ENCODE peak calls at places on chromosomes 13 and 19, in six cellular contexts. One of them, this sample, is unnamed.

GRCh38 chr19:12126707-12127106 is 13.4 kb downstream of the ZNF20 start:
- DNase-seq in H9: no peak
- DNase-seq in MM.1S: peak
- DNase-seq in neuronal stem cell: no peak
- DNase-seq in mesendoderm: no peak
- DNase-seq in neural progenitor cell: peak
- DNase-seq in this sample: peak

GRCh38 chr13:84896128-84896527 is 903.1 kb downstream of the SLITRK6 start:
- DNase-seq in H9: no peak
- DNase-seq in MM.1S: peak
- DNase-seq in neuronal stem cell: peak
- DNase-seq in mesendoderm: peak
- DNase-seq in neural progenitor cell: peak
- DNase-seq in this sample: peak

GRCh38 chr13:32195713-32196112 is 119.5 kb downstream of the ZAR1L start:
- DNase-seq in H9: no peak
- DNase-seq in MM.1S: no peak
- DNase-seq in neuronal stem cell: no peak
- DNase-seq in mesendoderm: no peak
- DNase-seq in neural progenitor cell: no peak
- DNase-seq in this sample: no peak

GRCh38 chr13:26985285-26985878 is 186.2 kb downstream of the USP12 start:
- DNase-seq in H9: peak
- DNase-seq in MM.1S: peak
- DNase-seq in neuronal stem cell: peak
- DNase-seq in mesendoderm: peak
- DNase-seq in neural progenitor cell: peak
- DNase-seq in this sample: peak

GRCh38 chr19:18467978-18468377 is 30.0 kb upstream of the ISYNA1 start:
- DNase-seq in H9: no peak
- DNase-seq in MM.1S: no peak
- DNase-seq in neuronal stem cell: no peak
- DNase-seq in mesendoderm: no peak
- DNase-seq in neural progenitor cell: no peak
- DNase-seq in this sample: no peak

GRCh38 chr13:70893832-70894231 is 785.6 kb upstream of the KLHL1 start:
- DNase-seq in H9: peak
- DNase-seq in MM.1S: peak
- DNase-seq in neuronal stem cell: no peak
- DNase-seq in mesendoderm: no peak
- DNase-seq in neural progenitor cell: peak
- DNase-seq in this sample: no peak

GRCh38 chr13:50129923-50130685 is 114.9 kb downstream of the KCNRG start:
- DNase-seq in H9: peak
- DNase-seq in MM.1S: no peak
- DNase-seq in neuronal stem cell: peak
- DNase-seq in mesendoderm: peak
- DNase-seq in neural progenitor cell: peak
- DNase-seq in this sample: peak

GRCh38 chr13:100673831-100674362 is 698 bp downstream of the TMTC4 start:
- DNase-seq in H9: no peak
- DNase-seq in MM.1S: peak
- DNase-seq in neuronal stem cell: peak
- DNase-seq in mesendoderm: peak
- DNase-seq in neural progenitor cell: no peak
- DNase-seq in this sample: peak

GRCh38 chr13:87827479-87827878 is 156.3 kb downstream of the SLITRK5 start:
- DNase-seq in H9: no peak
- DNase-seq in MM.1S: no peak
- DNase-seq in neuronal stem cell: no peak
- DNase-seq in mesendoderm: no peak
- DNase-seq in neural progenitor cell: no peak
- DNase-seq in this sample: no peak

GRCh38 chr19:1355258-1355973 is 28.3 kb upstream of the NDUFS7 start:
- DNase-seq in H9: no peak
- DNase-seq in MM.1S: no peak
- DNase-seq in neuronal stem cell: no peak
- DNase-seq in mesendoderm: peak
- DNase-seq in neural progenitor cell: peak
- DNase-seq in this sample: peak

GRCh38 chr19:33248954-33249613 is 23.4 kb upstream of the SLC7A10 start:
- DNase-seq in H9: no peak
- DNase-seq in MM.1S: no peak
- DNase-seq in neuronal stem cell: no peak
- DNase-seq in mesendoderm: peak
- DNase-seq in neural progenitor cell: no peak
- DNase-seq in this sample: no peak

GRCh38 chr19:19562665-19563347 is 24.7 kb downstream of the CILP2 start:
- DNase-seq in H9: no peak
- DNase-seq in MM.1S: no peak
- DNase-seq in neuronal stem cell: no peak
- DNase-seq in mesendoderm: peak
- DNase-seq in neural progenitor cell: peak
- DNase-seq in this sample: no peak

GRCh38 chr19:31548941-31549340 is 199.7 kb upstream of the TSHZ3 start:
- DNase-seq in H9: peak
- DNase-seq in MM.1S: no peak
- DNase-seq in neuronal stem cell: no peak
- DNase-seq in mesendoderm: peak
- DNase-seq in neural progenitor cell: peak
- DNase-seq in this sample: no peak

GRCh38 chr19:869245-870177 is 10.0 kb downstream of the CFD start:
- DNase-seq in H9: no peak
- DNase-seq in MM.1S: no peak
- DNase-seq in neuronal stem cell: no peak
- DNase-seq in mesendoderm: peak
- DNase-seq in neural progenitor cell: no peak
- DNase-seq in this sample: peak

GRCh38 chr13:76993021-76993420 is 1.1 kb downstream of the CLN5 start:
- DNase-seq in H9: no peak
- DNase-seq in MM.1S: no peak
- DNase-seq in neuronal stem cell: no peak
- DNase-seq in mesendoderm: no peak
- DNase-seq in neural progenitor cell: no peak
- DNase-seq in this sample: no peak

GRCh38 chr19:1312732-1313694 is 27.3 kb downstream of the EFNA2 start:
- DNase-seq in H9: no peak
- DNase-seq in MM.1S: no peak
- DNase-seq in neuronal stem cell: no peak
- DNase-seq in mesendoderm: peak
- DNase-seq in neural progenitor cell: peak
- DNase-seq in this sample: peak

GRCh38 chr19:43544077-43544476 is 11.1 kb downstream of the ZNF575 start:
- DNase-seq in H9: no peak
- DNase-seq in MM.1S: no peak
- DNase-seq in neuronal stem cell: no peak
- DNase-seq in mesendoderm: no peak
- DNase-seq in neural progenitor cell: no peak
- DNase-seq in this sample: no peak

GRCh38 chr19:45800009-45800553 is 7.4 kb upstream of the DMWD start:
- DNase-seq in H9: no peak
- DNase-seq in MM.1S: no peak
- DNase-seq in neuronal stem cell: no peak
- DNase-seq in mesendoderm: peak
- DNase-seq in neural progenitor cell: no peak
- DNase-seq in this sample: no peak

GRCh38 chr19:40565355-40565754 is 11.3 kb upstream of the SHKBP1 start:
- DNase-seq in H9: no peak
- DNase-seq in MM.1S: no peak
- DNase-seq in neuronal stem cell: no peak
- DNase-seq in mesendoderm: no peak
- DNase-seq in neural progenitor cell: no peak
- DNase-seq in this sample: no peak

GRCh38 chr13:48489666-48490065 is 43.2 kb downstream of the RCBTB2 start:
- DNase-seq in H9: no peak
- DNase-seq in MM.1S: no peak
- DNase-seq in neuronal stem cell: no peak
- DNase-seq in mesendoderm: no peak
- DNase-seq in neural progenitor cell: no peak
- DNase-seq in this sample: no peak
- H3K27ac ChIP-seq in H9: no peak
- H3K27ac ChIP-seq in MM.1S: no peak
- H3K27ac ChIP-seq in neuronal stem cell: no peak
- H3K27ac ChIP-seq in mesendoderm: no peak
- H3K27ac ChIP-seq in neural progenitor cell: no peak
- H3K27ac ChIP-seq in this sample: no peak

GRCh38 chr19:7196721-7197168 is 97.5 kb downstream of the INSR start:
- DNase-seq in H9: no peak
- DNase-seq in MM.1S: no peak
- DNase-seq in neuronal stem cell: no peak
- DNase-seq in mesendoderm: no peak
- DNase-seq in neural progenitor cell: no peak
- DNase-seq in this sample: peak

GRCh38 chr19:7187605-7188339 is 106.4 kb downstream of the INSR start:
- DNase-seq in H9: no peak
- DNase-seq in MM.1S: no peak
- DNase-seq in neuronal stem cell: no peak
- DNase-seq in mesendoderm: no peak
- DNase-seq in neural progenitor cell: no peak
- DNase-seq in this sample: no peak

GRCh38 chr19:7194566-7194965 is 99.6 kb downstream of the INSR start:
- DNase-seq in H9: no peak
- DNase-seq in MM.1S: no peak
- DNase-seq in neuronal stem cell: no peak
- DNase-seq in mesendoderm: no peak
- DNase-seq in neural progenitor cell: no peak
- DNase-seq in this sample: no peak

GRCh38 chr19:7188682-7189629 is 105.3 kb downstream of the INSR start:
- DNase-seq in H9: no peak
- DNase-seq in MM.1S: no peak
- DNase-seq in neuronal stem cell: no peak
- DNase-seq in mesendoderm: no peak
- DNase-seq in neural progenitor cell: no peak
- DNase-seq in this sample: no peak

GRCh38 chr19:7191946-7192691 is 102.1 kb downstream of the INSR start:
- DNase-seq in H9: no peak
- DNase-seq in MM.1S: peak
- DNase-seq in neuronal stem cell: no peak
- DNase-seq in mesendoderm: no peak
- DNase-seq in neural progenitor cell: no peak
- DNase-seq in this sample: no peak
- H3K9ac ChIP-seq in H9: no peak
- H3K9ac ChIP-seq in MM.1S: peak
- H3K9ac ChIP-seq in neuronal stem cell: no peak
- H3K9ac ChIP-seq in mesendoderm: no peak
- H3K9ac ChIP-seq in neural progenitor cell: no peak
- H3K9ac ChIP-seq in this sample: no peak

GRCh38 chr19:48617146-48617937 is 1.6 kb downstream of the RPL18 start:
- DNase-seq in H9: peak
- DNase-seq in MM.1S: no peak
- DNase-seq in neuronal stem cell: no peak
- DNase-seq in mesendoderm: no peak
- DNase-seq in neural progenitor cell: no peak
- DNase-seq in this sample: peak
- H3K27ac ChIP-seq in H9: no peak
- H3K27ac ChIP-seq in MM.1S: no peak
- H3K27ac ChIP-seq in neuronal stem cell: no peak
- H3K27ac ChIP-seq in mesendoderm: no peak
- H3K27ac ChIP-seq in neural progenitor cell: peak
- H3K27ac ChIP-seq in this sample: peak

DNA sequence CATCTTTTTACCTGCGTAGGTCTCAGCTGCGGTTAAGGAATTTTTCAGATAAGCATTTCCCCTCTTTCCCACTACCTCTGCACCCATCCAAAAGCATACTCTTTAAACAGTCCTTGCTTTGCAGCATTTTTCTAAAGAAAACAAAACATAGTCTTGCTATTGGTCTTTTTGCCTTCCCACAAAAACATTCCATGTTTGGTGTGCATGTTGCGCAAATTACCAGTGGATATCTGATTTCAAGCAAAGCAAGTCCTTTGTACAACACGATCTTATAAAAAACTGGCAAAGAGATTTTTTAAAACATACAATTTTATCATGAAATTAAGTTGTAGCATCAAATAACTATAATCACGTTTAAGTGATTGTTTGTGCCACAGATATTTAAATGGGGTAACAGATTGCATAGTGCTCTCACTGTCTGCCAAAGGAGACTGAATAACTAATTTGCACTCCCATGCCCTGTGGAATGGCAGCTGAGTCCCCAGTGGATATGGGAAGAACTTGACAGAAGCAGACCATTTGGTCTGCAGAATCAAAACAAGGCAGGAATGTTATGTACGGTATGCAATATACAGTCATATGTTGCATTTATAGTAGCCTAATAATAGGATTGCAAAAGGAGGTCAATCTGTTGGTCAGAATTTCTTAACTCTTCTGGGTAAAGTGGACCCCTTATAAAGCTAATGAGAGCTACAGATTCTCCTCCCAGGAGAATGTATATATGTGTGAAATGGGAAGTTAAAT is 285.7 kb downstream of the TBC1D4 start:
- DNase-seq in H9: no peak
- DNase-seq in MM.1S: no peak
- DNase-seq in neuronal stem cell: no peak
- DNase-seq in mesendoderm: no peak
- DNase-seq in neural progenitor cell: no peak
- DNase-seq in this sample: no peak
- H3K9ac ChIP-seq in H9: no peak
- H3K9ac ChIP-seq in MM.1S: no peak
- H3K9ac ChIP-seq in neuronal stem cell: no peak
- H3K9ac ChIP-seq in mesendoderm: no peak
- H3K9ac ChIP-seq in neural progenitor cell: no peak
- H3K9ac ChIP-seq in this sample: no peak

GRCh38 chr19:49338691-49339363 is 3.6 kb downstream of the CD37 start:
- DNase-seq in H9: peak
- DNase-seq in MM.1S: no peak
- DNase-seq in neuronal stem cell: peak
- DNase-seq in mesendoderm: peak
- DNase-seq in neural progenitor cell: peak
- DNase-seq in this sample: peak

GRCh38 chr19:49336482-49337266 is 1.5 kb downstream of the CD37 start:
- DNase-seq in H9: peak
- DNase-seq in MM.1S: no peak
- DNase-seq in neuronal stem cell: no peak
- DNase-seq in mesendoderm: no peak
- DNase-seq in neural progenitor cell: no peak
- DNase-seq in this sample: no peak

GRCh38 chr19:49337267-49338022 is 2.2 kb downstream of the CD37 start:
- DNase-seq in H9: peak
- DNase-seq in MM.1S: no peak
- DNase-seq in neuronal stem cell: no peak
- DNase-seq in mesendoderm: peak
- DNase-seq in neural progenitor cell: no peak
- DNase-seq in this sample: no peak

GRCh38 chr19:49339364-49340068 is 4.3 kb downstream of the CD37 start:
- DNase-seq in H9: peak
- DNase-seq in MM.1S: no peak
- DNase-seq in neuronal stem cell: peak
- DNase-seq in mesendoderm: peak
- DNase-seq in neural progenitor cell: peak
- DNase-seq in this sample: peak

GRCh38 chr19:49338023-49338677 is 2.9 kb downstream of the CD37 start:
- DNase-seq in H9: peak
- DNase-seq in MM.1S: no peak
- DNase-seq in neuronal stem cell: no peak
- DNase-seq in mesendoderm: peak
- DNase-seq in neural progenitor cell: peak
- DNase-seq in this sample: no peak
- H3K27ac ChIP-seq in H9: no peak
- H3K27ac ChIP-seq in MM.1S: no peak
- H3K27ac ChIP-seq in neuronal stem cell: no peak
- H3K27ac ChIP-seq in mesendoderm: no peak
- H3K27ac ChIP-seq in neural progenitor cell: no peak
- H3K27ac ChIP-seq in this sample: no peak

This sample was measured in colonic mucosa.